ENCODE peak calls at places on chromosome 20, in six cellular contexts. O is GM23248, M is hepatocyte, G is astrocyte, V is PC-9, E is endothelial cell of umbilical vein. K is an unnamed sample.

GRCh38 chr20:35394271-35394670 is 17.5 kb downstream of the UQCC1 start:
- DNase-seq in V (no peak), G (no peak), E (no peak), O (no peak), M (no peak), K (no peak)

GRCh38 chr20:33668087-33668790 is 1.5 kb downstream of the ACTL10 start:
- DNase-seq in G (no peak), E (no peak), O (peak; percentile 85), V (no peak), M (peak; percentile 82), K (peak; percentile 83)

GRCh38 chr20:6632187-6632586 is 135.3 kb upstream of the BMP2 start:
- DNase-seq in O (peak; percentile 24), G (peak; percentile 77), V (no peak), M (peak; percentile 66), E (no peak), K (no peak)

GRCh38 chr20:33515569-33516216 is 25.8 kb downstream of the CBFA2T2 start:
- DNase-seq in O (no peak), G (no peak), E (no peak), M (no peak), V (no peak), K (no peak)

GRCh38 chr20:33812673-33813462 is 1.7 kb downstream of the CHMP4B start:
- DNase-seq in E (peak; percentile 66), O (peak; percentile 55), G (no peak), V (peak; percentile 50), M (peak; percentile 83), K (peak; percentile 58)

GRCh38 chr20:23773127-23773526 is 22.4 kb upstream of the CST1 start:
- DNase-seq in G (no peak), V (no peak), E (no peak), M (no peak), O (no peak), K (no peak)

GRCh38 chr20:50844430-50845100 is 49.7 kb downstream of the BCAS4 start:
- DNase-seq in V (no peak), O (peak; percentile 54), M (no peak), E (peak; percentile 63), G (peak; percentile 94), K (no peak)

GRCh38 chr20:50015993-50016770 is 33.4 kb downstream of the SNAI1 start:
- DNase-seq in V (no peak), M (peak; percentile 82), E (no peak), G (no peak), O (peak; percentile 55), K (no peak)

GRCh38 chr20:19981091-19981490 is 36.1 kb upstream of the NAA20 start:
- DNase-seq in G (peak; percentile 57), O (peak; percentile 44), V (peak; percentile 61), E (peak; percentile 28), M (no peak), K (no peak)

GRCh38 chr20:31669876-31670275 is 32.2 kb downstream of the COX4I2 start:
- DNase-seq in G (no peak), O (no peak), E (no peak), M (no peak), V (peak; percentile 12), K (peak; percentile 36)

GRCh38 chr20:23782366-23782983 is 31.7 kb upstream of the CST1 start:
- DNase-seq in M (peak; percentile 57), G (no peak), O (peak; percentile 49), E (peak; percentile 29), V (peak; percentile 61), K (peak; percentile 46)

GRCh38 chr20:40265872-40266533 is 423.0 kb downstream of the MAFB start:
- DNase-seq in E (peak; percentile 58), M (peak; percentile 38), O (peak; percentile 72), G (no peak), V (no peak), K (peak; percentile 61)

GRCh38 chr20:6402026-6402425 is 279.2 kb upstream of the FERMT1 start:
- DNase-seq in G (peak; percentile 3), O (no peak), V (no peak), M (no peak), E (no peak), K (no peak)

GRCh38 chr20:33679758-33680485 is 5.7 kb upstream of the NECAB3 start:
- DNase-seq in E (no peak), V (peak; percentile 1), M (no peak), O (no peak), G (no peak), K (no peak)

GRCh38 chr20:25083773-25084615 is 2.1 kb upstream of the VSX1 start:
- DNase-seq in O (no peak), V (no peak), M (peak; percentile 51), E (no peak), G (no peak), K (peak; percentile 76)
- TF ChIP-seq EZH2 in O (peak; percentile 64), V (no peak), M (peak; percentile 60), E (peak; percentile 64), G (peak; percentile 89), K (peak; percentile 73)

GRCh38 chr20:45892828-45893500 is 1.8 kb downstream of the CTSA start:
- DNase-seq in M (peak; percentile 77), V (no peak), E (no peak), G (no peak), O (no peak), K (no peak)

GRCh38 chr20:45892049-45892816 is 1.1 kb downstream of the CTSA start:
- DNase-seq in G (no peak), O (peak; percentile 73), E (peak; percentile 35), V (peak; percentile 59), M (peak; percentile 51), K (peak; percentile 24)

GRCh38 chr20:45893831-45894230 is 2.7 kb downstream of the CTSA start:
- DNase-seq in M (no peak), V (no peak), O (no peak), G (no peak), E (no peak), K (no peak)

GRCh38 chr20:45890077-45890996 is 671 bp downstream of the NEURL2 start:
- DNase-seq in G (peak; percentile 71), M (peak; percentile 92), O (peak; percentile 83), V (no peak), E (peak; percentile 89), K (peak; percentile 92)

GRCh38 chr20:45890997-45891983 is at the start of the genes CTSA and NEURL2:
- DNase-seq in G (peak; percentile 79), M (peak; percentile 96), V (peak; percentile 81), O (peak; percentile 97), E (peak; percentile 88), K (peak; percentile 87)
- H3K27ac ChIP-seq in G (peak within 1 kb of the TSS; percentile 57), M (peak within 1 kb of the TSS; percentile 86), V (no peak within 1 kb of the TSS), O (peak within 1 kb of the TSS; percentile 52), E (peak within 1 kb of the TSS; percentile 50), K (no peak within 1 kb of the TSS)

DNA sequence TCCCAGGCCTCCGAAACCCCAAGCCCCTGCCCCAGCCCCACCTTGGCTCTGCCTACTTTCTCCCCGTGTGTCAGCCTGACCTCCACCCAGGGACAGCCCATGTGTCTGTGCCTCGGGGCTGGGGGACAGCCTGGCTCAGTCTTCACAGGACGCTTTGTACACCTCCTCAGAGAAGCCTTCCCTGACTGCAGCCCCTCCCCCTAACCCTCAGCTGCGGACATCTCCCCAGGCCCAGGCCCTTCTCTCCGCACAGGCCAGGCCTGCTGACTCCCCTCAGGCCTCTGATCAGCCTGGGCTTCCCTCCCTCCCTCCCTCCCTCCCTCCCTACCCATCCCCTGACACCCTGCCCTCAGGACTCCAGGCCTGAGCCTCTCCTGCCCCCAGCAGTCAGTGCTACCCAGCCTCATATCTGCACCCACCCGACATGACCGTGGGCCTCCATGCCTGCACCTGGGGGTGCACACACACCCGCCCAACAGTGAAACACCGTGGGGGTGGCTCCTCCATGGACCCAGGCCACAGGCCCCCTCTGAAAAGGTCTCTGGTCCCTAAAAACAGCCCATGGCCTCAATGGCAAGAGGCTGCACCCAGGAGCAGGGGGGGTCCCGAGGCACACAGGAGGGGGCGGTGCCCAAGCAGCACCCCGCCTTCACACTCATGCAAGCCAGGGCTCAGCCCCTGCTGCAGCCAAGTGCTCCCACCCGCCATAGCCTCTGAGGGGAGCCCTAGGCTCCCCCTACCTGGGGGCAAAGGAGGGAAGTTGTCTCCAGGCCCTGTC is 12.9 kb downstream of the LAMA5 start:
- DNase-seq in G (no peak), E (no peak), O (no peak), M (no peak), V (no peak), K (no peak)
- H3K79me2 ChIP-seq in G (no peaks in the 10 kb centered on the region), E (peaks cover 62% of the 10 kb centered on the region), O (no peaks in the 10 kb centered on the region), M (peaks cover 65% of the 10 kb centered on the region), V (peaks cover 88% of the 10 kb centered on the region), K (peaks cover 38% of the 10 kb centered on the region)

GRCh38 chr20:2559641-2560040 is 23.3 kb downstream of the TMC2 start:
- DNase-seq in G (no peak), E (no peak), M (no peak), V (no peak), O (no peak), K (peak; percentile 25)

GRCh38 chr20:2557873-2558580 is 21.7 kb downstream of the TMC2 start:
- DNase-seq in E (no peak), G (no peak), M (no peak), V (no peak), O (no peak), K (no peak)

GRCh38 chr20:2563116-2563515 is 26.7 kb downstream of the TMC2 start:
- DNase-seq in M (no peak), G (no peak), O (no peak), E (no peak), V (no peak), K (no peak)

GRCh38 chr20:2558581-2559301 is 22.4 kb downstream of the TMC2 start:
- DNase-seq in G (no peak), V (no peak), E (no peak), O (peak; percentile 38), M (peak; percentile 8), K (peak; percentile 29)
- TF ChIP-seq EZH2 in G (peak; percentile 84), V (no peak), E (peak; percentile 86), O (peak; percentile 62), M (peak; percentile 82), K (peak; percentile 92)

GRCh38 chr20:56783826-56784225 is 154.7 kb downstream of the TFAP2C start:
- DNase-seq in E (no peak), V (peak; percentile 68), O (no peak), M (no peak), G (no peak), K (no peak)

GRCh38 chr20:56786503-56786902 is 157.4 kb downstream of the TFAP2C start:
- DNase-seq in O (no peak), V (no peak), M (no peak), E (no peak), G (no peak), K (no peak)

GRCh38 chr20:56793916-56794315 is 164.8 kb downstream of the TFAP2C start:
- DNase-seq in M (no peak), V (no peak), G (no peak), E (no peak), O (no peak), K (no peak)

GRCh38 chr20:56788671-56789610 is 159.8 kb downstream of the TFAP2C start:
- DNase-seq in M (no peak), E (no peak), V (peak; percentile 47), O (peak; percentile 45), G (no peak), K (no peak)

DNA sequence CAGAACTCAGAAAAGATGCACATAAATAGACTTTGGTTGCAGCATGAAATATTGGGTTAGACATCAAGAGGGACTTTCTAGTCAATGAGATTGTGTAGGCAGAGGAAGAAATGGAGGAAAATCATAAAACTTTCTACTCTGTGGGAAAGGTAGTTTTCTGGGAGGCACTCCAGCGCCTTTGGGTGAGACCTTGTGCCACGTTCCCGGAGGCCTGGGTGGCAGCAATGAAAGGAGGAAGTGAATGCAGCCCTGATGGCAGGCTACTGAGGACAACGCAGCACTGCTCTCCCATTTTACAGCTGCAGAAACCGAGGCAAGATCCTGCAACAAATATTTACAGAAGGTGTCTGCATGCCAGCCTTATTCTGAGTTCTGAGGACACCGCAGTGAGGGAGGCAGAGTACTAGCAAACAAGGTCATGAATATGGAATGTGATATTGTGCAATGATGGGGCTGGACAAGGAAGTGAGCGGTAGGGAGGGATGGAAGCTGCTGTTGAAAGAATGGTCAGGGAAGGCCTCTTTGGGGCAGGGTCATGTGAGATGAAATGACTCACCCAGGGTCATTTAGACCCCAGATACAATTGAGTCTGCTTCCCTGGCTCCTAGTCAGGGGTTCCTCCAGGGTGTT is 159.1 kb downstream of the TFAP2C start:
- DNase-seq in E (peak; percentile 36), M (peak; percentile 67), O (peak; percentile 95), V (peak; percentile 99), G (peak; percentile 96), K (no peak)
- H3K27ac ChIP-seq in E (peak overlapping the region; percentile 56), M (peak overlapping the region; percentile 42), O (peak overlapping the region; percentile 93), V (peak overlapping the region; percentile 96), G (peak overlapping the region; percentile 89), K (no peak overlapping the region)